ENCODE peak calls at places on chromosomes 16 and 17, in eight cellular contexts. J, K, L, I, M, E, W and C are unnamed samples.

GRCh38 chr17:70855401-70856054 is 686.2 kb downstream of the KCNJ2 start:
- DNase-seq in J (no peak), K (no peak), L (peak; percentile 26), I (no peak), M (peak; percentile 19), E (no peak), W (no peak), C (no peak)

GRCh38 chr17:1203111-1203966 is 23.6 kb upstream of the ABR start:
- DNase-seq in J (peak; percentile 81), K (peak; percentile 76), L (peak; percentile 68), I (peak; percentile 86), M (peak; percentile 82), E (no peak), W (peak; percentile 71), C (peak; percentile 70)

GRCh38 chr17:80820331-80820730 is 171.3 kb upstream of the CHMP6 start:
- DNase-seq in J (no peak), K (no peak), L (no peak), I (peak; percentile 27), M (no peak), E (peak; percentile 52), W (no peak), C (no peak)

GRCh38 chr16:19831678-19832077 is 53.0 kb downstream of the GPRC5B start:
- DNase-seq in J (no peak), K (no peak), L (no peak), I (no peak), M (peak; percentile 83), E (no peak), W (no peak), C (no peak)

GRCh38 chr17:64505320-64506200 is 529 bp downstream of the DDX5 start:
- DNase-seq in J (peak; percentile 91), K (peak; percentile 90), L (peak; percentile 94), I (peak; percentile 94), M (peak; percentile 78), E (peak; percentile 83), W (peak; percentile 91), C (peak; percentile 94)

GRCh38 chr16:81608515-81609209 is 164.1 kb downstream of the CMIP start:
- DNase-seq in J (peak; percentile 44), K (no peak), L (no peak), I (peak; percentile 71), M (peak; percentile 79), E (no peak), W (peak; percentile 56), C (no peak)

GRCh38 chr17:14337596-14338079 is 36.8 kb downstream of the HS3ST3B1 start:
- DNase-seq in J (no peak), K (no peak), L (no peak), I (no peak), M (no peak), E (no peak), W (peak; percentile 28), C (no peak)

GRCh38 chr16:10961231-10961630 is 16.9 kb downstream of the CLEC16A start:
- DNase-seq in J (peak; percentile 66), K (no peak), L (no peak), I (peak; percentile 90), M (peak; percentile 93), E (no peak), W (no peak), C (no peak)

GRCh38 chr17:8072339-8072726 is 15.2 kb downstream of the ALOX12B start:
- DNase-seq in J (no peak), K (no peak), L (no peak), I (no peak), M (no peak), E (no peak), W (no peak), C (no peak)

GRCh38 chr17:14214271-14214670 is 22.4 kb downstream of the CDRT15 start:
- DNase-seq in J (no peak), K (no peak), L (no peak), I (no peak), M (no peak), E (no peak), W (no peak), C (no peak)

GRCh38 chr16:58024673-58025350 is 742 bp upstream of the MMP15 start:
- DNase-seq in J (peak; percentile 43), K (peak; percentile 52), L (peak; percentile 94), I (no peak), M (peak; percentile 33), E (no peak), W (peak; percentile 24), C (no peak)

GRCh38 chr17:22265807-22266206 is 573.5 kb downstream of the KCNJ18 start:
- DNase-seq in J (no peak), K (no peak), L (peak; percentile 13), I (no peak), M (no peak), E (no peak), W (no peak), C (no peak)

GRCh38 chr17:36136439-36136838 is 32.8 kb downstream of the CCL4 start:
- DNase-seq in J (no peak), K (no peak), L (no peak), I (no peak), M (no peak), E (no peak), W (no peak), C (no peak)

GRCh38 chr17:34623856-34624766 is 44.7 kb downstream of the TMEM132E start:
- DNase-seq in J (no peak), K (no peak), L (no peak), I (no peak), M (no peak), E (no peak), W (no peak), C (no peak)

GRCh38 chr17:64024781-64025731 is 4.6 kb upstream of the ICAM2 start:
- DNase-seq in J (no peak), K (no peak), L (no peak), I (peak; percentile 65), M (no peak), E (no peak), W (no peak), C (no peak)

GRCh38 chr17:50474523-50474922 is 4.1 kb upstream of the RSAD1 start:
- DNase-seq in J (no peak), K (no peak), L (no peak), I (no peak), M (no peak), E (no peak), W (no peak), C (no peak)

DNA sequence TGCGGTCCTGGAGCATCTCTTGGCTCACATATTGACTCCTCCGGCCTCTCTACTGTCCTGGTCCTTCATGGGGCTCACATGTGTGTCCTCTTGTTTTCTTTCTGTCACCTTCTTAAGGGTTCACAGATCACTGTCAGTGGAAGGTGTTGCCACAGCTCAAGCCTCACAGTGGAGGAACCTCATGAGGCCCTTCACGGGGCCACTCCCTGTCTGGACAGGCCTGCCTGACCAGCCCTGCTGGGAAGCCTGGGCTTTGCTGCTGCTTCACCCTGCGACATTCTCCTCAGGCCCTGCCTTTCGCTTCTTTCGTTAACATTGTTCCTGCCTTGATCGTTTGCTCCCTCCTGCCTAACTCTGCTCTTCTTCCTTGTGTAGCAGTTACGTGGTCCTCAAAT is 56.0 kb downstream of the WDR45B start:
- DNase-seq in J (no peak), K (no peak), L (peak; percentile 57), I (no peak), M (peak; percentile 33), E (no peak), W (no peak), C (no peak)
- H3K4me3 ChIP-seq in J (peak overlapping the region; percentile 69), K (peak overlapping the region; percentile 66), L (peak overlapping the region; percentile 58), I (peak overlapping the region; percentile 77), M (no peak overlapping the region), E (no peak overlapping the region), W (no peak overlapping the region), C (no peak overlapping the region)

DNA sequence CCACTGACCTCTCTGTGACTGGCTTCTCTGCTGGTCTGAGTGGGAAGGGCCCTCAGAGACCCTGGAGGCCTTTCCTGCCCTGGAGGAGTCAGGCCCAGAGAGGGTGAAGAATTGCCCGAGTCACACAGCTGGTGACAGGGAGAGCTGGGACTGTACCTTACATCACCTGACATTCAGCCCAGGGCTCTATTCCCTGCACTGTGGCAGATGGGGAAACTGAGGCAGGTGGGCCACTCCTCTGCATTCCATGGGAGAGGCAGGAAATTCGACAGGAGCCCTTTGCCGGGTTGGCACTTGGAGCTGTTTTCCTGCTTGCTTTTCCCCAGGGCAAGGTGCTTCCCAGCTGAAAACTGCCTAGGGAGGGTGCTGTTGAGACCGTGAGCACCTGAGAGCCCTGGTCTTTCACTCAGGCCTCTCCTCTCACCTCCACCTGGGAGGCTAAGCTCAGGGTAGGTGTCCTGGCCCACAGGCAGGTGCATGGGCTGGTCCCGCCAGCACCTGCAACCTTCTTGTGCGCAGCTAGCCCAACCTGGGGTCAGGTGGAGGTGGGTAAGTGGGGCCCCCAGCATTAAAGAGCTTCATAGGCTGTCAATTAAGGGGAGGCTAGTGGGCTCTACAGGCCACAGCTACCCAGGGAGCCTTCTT is 8.5 kb downstream of the ADCY7 start:
- DNase-seq in J (no peak), K (no peak), L (no peak), I (no peak), M (no peak), E (peak; percentile 32), W (no peak), C (no peak)
- H3K4me3 ChIP-seq in J (peak overlapping the region; percentile 30), K (peak overlapping the region; percentile 37), L (peak overlapping the region; percentile 34), I (peak overlapping the region; percentile 22), M (no peak overlapping the region), E (no peak overlapping the region), W (peak overlapping the region; percentile 97), C (peak overlapping the region; percentile 73)

GRCh38 chr16:85628651-85629050 is 15.5 kb downstream of the GSE1 start:
- DNase-seq in J (no peak), K (no peak), L (no peak), I (no peak), M (no peak), E (no peak), W (no peak), C (peak; percentile 71)

GRCh38 chr16:85625485-85626117 is 12.5 kb downstream of the GSE1 start:
- DNase-seq in J (no peak), K (no peak), L (no peak), I (no peak), M (no peak), E (no peak), W (no peak), C (no peak)

GRCh38 chr16:85627835-85628556 is 14.9 kb downstream of the GSE1 start:
- DNase-seq in J (no peak), K (peak; percentile 59), L (no peak), I (no peak), M (no peak), E (no peak), W (no peak), C (no peak)

GRCh38 chr16:85626191-85626951 is 13.2 kb downstream of the GSE1 start:
- DNase-seq in J (no peak), K (no peak), L (peak; percentile 47), I (no peak), M (peak; percentile 59), E (no peak), W (no peak), C (no peak)

GRCh38 chr16:85627102-85627834 is 14.1 kb downstream of the GSE1 start:
- DNase-seq in J (no peak), K (no peak), L (no peak), I (no peak), M (no peak), E (no peak), W (no peak), C (no peak)
- H3K4me3 ChIP-seq in J (peak overlapping the region; percentile 43), K (peak overlapping the region; percentile 32), L (no peak overlapping the region), I (no peak overlapping the region), M (no peak overlapping the region), E (no peak overlapping the region), W (no peak overlapping the region), C (no peak overlapping the region)

DNA sequence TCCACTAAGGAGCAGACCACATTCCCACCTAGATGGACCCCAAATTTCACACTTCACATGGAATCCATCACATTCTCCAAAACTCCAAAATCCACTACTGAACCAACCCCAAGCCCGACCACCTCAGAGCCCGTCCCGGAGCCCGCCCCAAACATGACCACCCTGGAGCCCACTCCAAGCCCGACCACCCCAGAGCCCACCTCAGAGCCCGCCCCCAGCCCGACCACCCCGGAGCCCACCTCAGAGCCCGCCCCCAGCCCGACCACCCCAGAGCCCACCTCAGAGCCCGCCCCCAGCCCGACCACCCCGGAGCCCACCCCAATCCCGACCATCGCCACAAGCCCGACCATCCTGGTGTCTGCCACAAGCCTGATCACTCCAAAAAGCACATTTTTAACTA is 1.6 kb downstream of the GP1BA start:
- DNase-seq in J (no peak), K (no peak), L (no peak), I (no peak), M (no peak), E (no peak), W (no peak), C (no peak)
- H3K4me3 ChIP-seq in J (no peak overlapping the region), K (no peak overlapping the region), L (no peak overlapping the region), I (no peak overlapping the region), M (no peak overlapping the region), E (no peak overlapping the region), W (no peak overlapping the region), C (no peak overlapping the region)